ENCODE peak calls at places on chromosome 7, in six cellular contexts. R is ovary, M is gastrocnemius medialis, H is prostate gland, Q is neuronal stem cell, C is Peyer's patch. X is an unnamed sample.

GRCh38 chr7:102115931-102116330 is 170.7 kb upstream of the SH2B2 start:
- DNase-seq in H (no peak), R (no peak), M (no peak), Q (no peak), C (no peak), X (no peak)

GRCh38 chr7:44148961-44149550 is 7.9 kb upstream of the MYL7 start:
- DNase-seq in Q (no peak), H (no peak), M (no peak), C (no peak), R (no peak), X (no peak)

GRCh38 chr7:87886875-87887274 is 10.6 kb downstream of the DBF4 start:
- DNase-seq in C (no peak), H (no peak), Q (no peak), M (no peak), R (no peak), X (peak; percentile 56)

GRCh38 chr7:82472966-82473365 is 29.4 kb upstream of the CACNA2D1 start:
- DNase-seq in M (peak; percentile 38), Q (no peak), C (no peak), R (no peak), H (no peak), X (no peak)

GRCh38 chr7:134374791-134375190 is 58.1 kb upstream of the SLC35B4 start:
- DNase-seq in C (no peak), R (no peak), H (no peak), M (no peak), Q (no peak), X (no peak)

GRCh38 chr7:26555971-26556830 is 264.5 kb downstream of the SNX10 start:
- DNase-seq in H (no peak), R (no peak), Q (no peak), M (no peak), C (no peak), X (no peak)

GRCh38 chr7:96989241-96989858 is 16.0 kb upstream of the DLX6 start:
- DNase-seq in C (no peak), M (no peak), Q (peak; percentile 15), H (no peak), R (no peak), X (no peak)

GRCh38 chr7:33471636-33472242 is 342.4 kb downstream of the BBS9 start:
- DNase-seq in R (no peak), H (no peak), C (no peak), Q (no peak), M (no peak), X (no peak)

GRCh38 chr7:28018020-28018419 is 162.6 kb downstream of the JAZF1 start:
- DNase-seq in C (no peak), R (no peak), M (no peak), Q (no peak), H (no peak), X (no peak)

GRCh38 chr7:47948096-47948790 is at the start of gene PKD1L1:
- DNase-seq in H (no peak), Q (no peak), M (no peak), C (no peak), R (no peak), X (peak; percentile 85)

GRCh38 chr7:70432567-70433001 is 699.4 kb upstream of the GALNT17 start:
- DNase-seq in C (no peak), M (no peak), R (no peak), Q (no peak), H (peak; percentile 6), X (no peak)

GRCh38 chr7:45700556-45700955 is 126.4 kb downstream of the ADCY1 start:
- DNase-seq in C (no peak), Q (no peak), M (peak; percentile 65), R (no peak), H (no peak), X (no peak)

GRCh38 chr7:108468246-108468645 is 12.0 kb upstream of the NRCAM start:
- DNase-seq in C (no peak), H (no peak), M (no peak), Q (no peak), R (no peak), X (no peak)

GRCh38 chr7:45196374-45196773 is 38.8 kb downstream of the RAMP3 start:
- DNase-seq in Q (no peak), R (no peak), C (no peak), M (no peak), H (no peak), X (no peak)

GRCh38 chr7:134710854-134711624 is 64.4 kb downstream of the BPGM start:
- DNase-seq in Q (no peak), R (no peak), M (no peak), H (no peak), C (no peak), X (no peak)

GRCh38 chr7:83517026-83517700 is 131.8 kb downstream of the SEMA3E start:
- DNase-seq in M (no peak), C (no peak), Q (no peak), H (no peak), R (no peak), X (no peak)

GRCh38 chr7:16719699-16720098 is 33.9 kb upstream of the TSPAN13 start:
- DNase-seq in M (no peak), Q (no peak), H (no peak), R (no peak), C (no peak), X (no peak)

GRCh38 chr7:140456627-140457051 is 22.7 kb downstream of the MKRN1 start:
- DNase-seq in R (no peak), H (no peak), M (no peak), C (no peak), Q (no peak), X (no peak)
- H3K4me1 ChIP-seq in R (peaks cover 3% of the 10 kb centered on the region), H (no peaks in the 10 kb centered on the region), M (no peaks in the 10 kb centered on the region), C (no peaks in the 10 kb centered on the region), Q (peaks cover 21% of the 10 kb centered on the region), X (no peaks in the 10 kb centered on the region)

DNA sequence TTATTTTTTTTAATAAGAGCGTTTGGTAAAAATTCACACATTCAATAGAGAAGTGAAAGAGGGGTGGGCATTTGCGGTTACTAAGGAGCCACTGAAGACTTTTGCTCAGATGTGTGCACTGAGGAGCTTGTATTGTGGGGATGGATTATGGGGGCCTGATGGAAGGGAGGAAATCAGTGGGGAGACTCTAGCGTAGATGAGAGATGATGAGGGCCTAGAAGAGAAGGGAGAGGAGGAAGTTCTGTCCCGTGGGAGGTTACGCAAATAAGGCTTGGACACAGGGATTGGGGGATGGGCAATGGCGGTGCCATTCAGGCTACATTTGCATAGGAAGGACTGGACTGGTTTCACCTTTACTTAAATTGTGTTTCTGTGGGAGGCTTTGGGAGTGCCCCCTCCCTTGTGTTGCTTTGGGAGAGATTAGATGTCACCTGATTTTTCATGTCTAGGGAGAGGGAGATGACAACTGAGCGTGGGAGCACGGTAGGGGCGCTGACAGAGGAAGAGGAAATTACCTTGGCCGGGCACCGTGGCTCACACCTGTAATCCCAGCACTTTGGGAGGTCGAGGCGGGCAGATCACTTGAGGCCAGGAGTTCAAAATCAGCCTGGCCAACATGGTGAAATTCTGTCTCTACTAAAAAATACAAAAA is 2.2 kb upstream of the HIP1 start:
- DNase-seq in C (peak; percentile 68), M (peak; percentile 28), Q (no peak), H (no peak), R (no peak), X (no peak)
- H3K4me1 ChIP-seq in C (peaks cover 5% of the 10 kb centered on the region), M (peaks cover 5% of the 10 kb centered on the region), Q (peaks cover 18% of the 10 kb centered on the region), H (no peaks in the 10 kb centered on the region), R (no peaks in the 10 kb centered on the region), X (peaks cover 6% of the 10 kb centered on the region)

DNA sequence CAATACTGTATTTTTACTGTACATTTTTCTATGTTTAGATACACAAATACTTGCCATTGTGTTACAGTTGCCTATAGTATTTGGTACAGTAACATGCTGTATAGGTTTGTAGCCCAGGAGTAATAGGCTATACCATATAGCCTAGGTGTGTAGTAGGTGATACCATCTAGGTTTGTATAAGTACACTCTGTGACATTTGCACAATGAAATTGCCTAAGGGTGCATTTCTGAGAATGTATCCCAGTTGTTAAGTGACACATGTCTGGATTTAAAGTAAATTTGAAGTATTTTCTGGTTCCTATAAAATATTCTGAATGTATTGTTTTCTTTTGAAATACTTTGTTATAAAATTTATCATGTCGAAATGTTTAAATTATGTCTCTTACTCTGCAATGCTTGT is 7.2 kb downstream of the CDK14 start:
- DNase-seq in M (no peak), Q (no peak), C (no peak), H (no peak), R (no peak), X (no peak)
- H3K4me1 ChIP-seq in M (peaks cover 11% of the 10 kb centered on the region), Q (peaks cover 3% of the 10 kb centered on the region), C (no peaks in the 10 kb centered on the region), H (no peaks in the 10 kb centered on the region), R (peaks cover 3% of the 10 kb centered on the region), X (peaks cover 22% of the 10 kb centered on the region)

DNA sequence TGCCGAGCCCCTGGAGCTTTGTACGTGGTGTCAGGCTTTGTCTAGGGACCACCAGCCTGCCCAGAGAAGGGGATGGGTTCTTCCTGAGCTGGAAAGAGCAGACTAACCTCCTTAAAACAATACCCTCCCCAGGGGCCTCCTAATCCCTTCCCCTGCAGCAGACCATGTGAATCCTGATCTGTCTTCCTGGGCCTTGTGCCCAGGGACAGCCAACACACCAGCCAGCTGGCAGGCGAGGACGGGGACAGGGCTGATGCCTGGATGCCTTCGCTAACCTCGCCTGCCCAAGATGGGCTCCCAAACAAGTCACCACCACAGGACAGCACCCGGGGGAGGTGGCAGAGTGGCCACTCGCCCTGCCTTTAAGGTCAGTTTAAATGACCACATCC is 17.6 kb downstream of the PODXL start:
- DNase-seq in H (no peak), R (no peak), Q (no peak), C (no peak), M (peak; percentile 78), X (peak; percentile 31)
- H3K4me1 ChIP-seq in H (no peaks in the 10 kb centered on the region), R (peaks cover 10% of the 10 kb centered on the region), Q (no peaks in the 10 kb centered on the region), C (no peaks in the 10 kb centered on the region), M (peaks cover 41% of the 10 kb centered on the region), X (peaks cover 36% of the 10 kb centered on the region)

DNA sequence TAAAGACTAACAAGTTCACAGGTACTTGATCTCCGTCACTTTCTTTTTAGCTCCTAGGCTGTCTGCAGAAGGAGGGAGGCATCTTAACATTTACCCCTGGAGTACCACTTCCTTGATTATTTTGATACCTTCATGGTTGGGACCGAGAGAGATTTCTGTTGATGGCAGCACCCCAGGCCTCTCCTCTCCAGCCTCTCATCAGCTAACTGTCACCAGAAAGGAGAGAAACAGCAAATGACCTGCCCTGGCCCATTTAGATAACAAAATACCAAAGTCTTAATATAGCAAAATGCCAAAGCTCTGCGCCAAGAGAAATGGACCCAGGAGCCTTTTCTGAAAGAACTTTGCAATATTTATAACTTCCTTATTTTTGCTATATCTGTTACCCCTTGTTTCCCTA is 30.0 kb upstream of the KLHL7 start:
- DNase-seq in C (no peak), M (no peak), Q (no peak), R (no peak), H (no peak), X (no peak)
- H3K4me1 ChIP-seq in C (no peaks in the 10 kb centered on the region), M (no peaks in the 10 kb centered on the region), Q (peaks cover 7% of the 10 kb centered on the region), R (no peaks in the 10 kb centered on the region), H (peaks cover 4% of the 10 kb centered on the region), X (peaks cover 11% of the 10 kb centered on the region)

DNA sequence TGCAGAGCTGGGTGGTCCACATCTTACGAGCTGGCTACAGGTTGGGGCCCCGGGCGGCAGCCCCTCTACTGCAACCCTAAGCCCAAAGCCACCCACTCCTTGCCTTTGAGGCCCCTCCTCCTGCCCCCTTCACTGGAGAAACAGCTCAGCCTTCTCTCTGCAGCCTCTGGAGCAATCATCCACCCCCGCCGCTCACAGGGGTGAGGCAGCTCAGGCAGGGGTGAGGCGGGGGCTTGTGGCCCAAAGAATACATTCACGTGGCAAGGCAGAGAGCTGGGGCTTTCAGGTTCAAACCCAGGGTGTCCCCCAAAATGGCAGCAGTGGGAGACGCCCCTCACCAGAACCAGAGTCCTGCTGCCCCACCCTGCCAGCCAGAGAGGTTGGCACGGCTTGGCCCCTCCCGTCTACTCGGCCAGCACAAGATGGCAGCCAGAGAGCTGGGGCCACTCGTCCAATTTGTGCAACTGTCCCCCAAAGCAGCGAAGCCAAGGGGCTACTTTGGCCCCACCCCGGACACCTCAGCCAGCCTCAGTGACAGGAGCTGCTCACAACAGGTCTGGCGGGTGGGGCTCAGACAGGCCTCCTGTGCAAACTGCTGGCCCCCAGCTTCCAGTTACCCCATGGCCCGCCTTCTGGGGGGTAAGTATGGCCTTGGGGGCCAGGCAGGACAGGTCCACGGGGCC is 7.2 kb downstream of the GNB2 start:
- DNase-seq in R (peak; percentile 26), C (no peak), Q (no peak), M (no peak), H (no peak), X (no peak)
- H3K4me1 ChIP-seq in R (peaks cover 1% of the 10 kb centered on the region), C (no peaks in the 10 kb centered on the region), Q (peaks cover 3% of the 10 kb centered on the region), M (peaks cover 8% of the 10 kb centered on the region), H (peaks cover 17% of the 10 kb centered on the region), X (peaks cover 4% of the 10 kb centered on the region)

X was measured in endothelial cell of umbilical vein.